ENCODE peak calls at places on chromosomes 2 and 18, in five cellular contexts. One of them, this sample, is unnamed.

GRCh38 chr2:3488768-3489448 is 30.4 kb downstream of the ADI1 start:
- DNase-seq in HepG2: no peak
- DNase-seq in GM12878: no peak
- DNase-seq in H1: no peak
- DNase-seq in K562: no peak
- DNase-seq in this sample: no peak

GRCh38 chr2:111703759-111704158 is 180.2 kb downstream of the ANAPC1 start:
- DNase-seq in H1: no peak
- DNase-seq in K562: no peak
- DNase-seq in HepG2: no peak
- DNase-seq in GM12878: no peak
- DNase-seq in this sample: no peak

GRCh38 chr2:189379287-189379630 is 62.0 kb upstream of the WDR75 start:
- DNase-seq in K562: no peak
- DNase-seq in H1: no peak
- DNase-seq in HepG2: no peak
- DNase-seq in GM12878: no peak
- DNase-seq in this sample: no peak

GRCh38 chr2:102606353-102606752 is 13.0 kb upstream of the SLC9A2 start:
- DNase-seq in H1: no peak
- DNase-seq in K562: no peak
- DNase-seq in GM12878: no peak
- DNase-seq in HepG2: no peak
- DNase-seq in this sample: no peak

GRCh38 chr18:79496237-79496977 is 100.7 kb downstream of the NFATC1 start:
- DNase-seq in HepG2: no peak
- DNase-seq in H1: no peak
- DNase-seq in GM12878: no peak
- DNase-seq in K562: no peak
- DNase-seq in this sample: no peak

GRCh38 chr18:3453540-3454364 is 3.8 kb downstream of the TGIF1 start:
- DNase-seq in K562: no peak
- DNase-seq in GM12878: no peak
- DNase-seq in H1: no peak
- DNase-seq in HepG2: peak
- DNase-seq in this sample: no peak

GRCh38 chr2:25417715-25418369 is 76.1 kb upstream of the DNMT3A start:
- DNase-seq in GM12878: peak
- DNase-seq in H1: no peak
- DNase-seq in K562: peak
- DNase-seq in HepG2: no peak
- DNase-seq in this sample: no peak

GRCh38 chr2:65485839-65486238 is 53.4 kb upstream of the SPRED2 start:
- DNase-seq in K562: no peak
- DNase-seq in H1: no peak
- DNase-seq in GM12878: no peak
- DNase-seq in HepG2: no peak
- DNase-seq in this sample: no peak

GRCh38 chr2:146764301-146764700 is 1080.5 kb upstream of the ACVR2A start:
- DNase-seq in K562: no peak
- DNase-seq in H1: no peak
- DNase-seq in GM12878: no peak
- DNase-seq in HepG2: no peak
- DNase-seq in this sample: no peak
- TF ChIP-seq ATF2 in K562: no peak
- TF ChIP-seq ATF2 in H1: no peak
- TF ChIP-seq ATF2 in GM12878: no peak
- TF ChIP-seq ATF2 in HepG2: no peak
- TF ChIP-seq ATF2 in this sample: no peak

DNA sequence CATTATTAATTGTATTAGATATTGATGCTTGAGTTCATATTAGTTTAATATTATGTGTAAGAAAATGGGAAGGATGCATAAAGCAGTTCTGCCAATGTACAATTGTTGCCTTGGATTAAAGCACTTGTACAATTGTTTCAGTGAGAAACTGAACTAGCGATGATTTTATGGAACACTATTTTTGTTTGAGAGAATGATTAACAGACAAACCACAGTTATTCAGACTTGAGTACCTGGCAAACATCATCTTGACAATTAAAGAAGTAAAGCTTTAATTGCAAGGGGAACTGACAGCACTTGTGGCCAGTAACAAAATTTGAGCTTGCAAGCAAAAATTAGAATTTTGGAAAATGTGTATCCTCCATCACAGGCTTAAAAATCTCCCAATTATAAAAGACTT is 214.3 kb downstream of the RIT2 start:
- DNase-seq in H1: no peak
- DNase-seq in HepG2: no peak
- DNase-seq in GM12878: no peak
- DNase-seq in K562: no peak
- DNase-seq in this sample: no peak
- TF ChIP-seq ATF2 in H1: no peak
- TF ChIP-seq ATF2 in HepG2: no peak
- TF ChIP-seq ATF2 in GM12878: no peak
- TF ChIP-seq ATF2 in K562: no peak
- TF ChIP-seq ATF2 in this sample: no peak

GRCh38 chr2:164808776-164809175 is 32.8 kb downstream of the COBLL1 start:
- DNase-seq in K562: no peak
- DNase-seq in HepG2: peak
- DNase-seq in H1: no peak
- DNase-seq in GM12878: no peak
- DNase-seq in this sample: no peak

GRCh38 chr2:164802095-164802744 is 39.4 kb downstream of the COBLL1 start:
- DNase-seq in K562: no peak
- DNase-seq in HepG2: peak
- DNase-seq in GM12878: no peak
- DNase-seq in H1: no peak
- DNase-seq in this sample: no peak

GRCh38 chr2:164800572-164800971 is 41.1 kb downstream of the COBLL1 start:
- DNase-seq in HepG2: no peak
- DNase-seq in GM12878: no peak
- DNase-seq in H1: no peak
- DNase-seq in K562: no peak
- DNase-seq in this sample: no peak

DNA sequence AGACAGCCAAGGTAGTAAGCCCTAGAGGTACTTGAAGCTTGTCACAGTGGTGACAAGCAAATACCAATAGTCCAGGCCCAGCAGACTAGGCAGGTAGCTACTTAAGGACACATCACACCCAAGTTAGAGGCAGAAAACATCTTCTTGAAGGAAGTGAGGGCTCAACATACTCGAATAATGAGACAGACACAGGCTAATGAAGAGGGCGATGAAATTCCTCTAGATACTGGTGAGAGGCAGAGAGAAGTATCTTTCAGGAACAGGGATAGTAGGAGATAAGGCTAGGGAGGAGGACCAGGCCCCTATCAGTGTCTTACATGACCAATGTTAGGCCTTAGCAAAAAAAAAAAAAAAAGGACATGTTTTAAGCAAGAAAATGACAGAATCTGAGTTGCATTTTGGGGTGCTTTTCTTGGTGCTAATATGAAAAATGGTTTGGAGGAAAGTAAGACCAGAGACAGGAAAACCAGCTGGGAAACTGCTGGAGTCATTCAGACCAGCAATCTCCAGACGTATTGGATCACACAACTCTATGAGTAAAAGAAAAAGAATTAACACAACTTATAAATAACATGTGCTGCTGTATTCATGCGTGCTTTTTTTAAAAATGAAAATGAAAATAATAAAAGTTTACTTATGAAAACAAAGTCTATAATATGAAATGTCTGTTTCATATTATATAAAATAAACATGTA is 37.7 kb downstream of the COBLL1 start:
- DNase-seq in HepG2: no peak
- DNase-seq in H1: no peak
- DNase-seq in K562: no peak
- DNase-seq in GM12878: no peak
- DNase-seq in this sample: no peak
- TF ChIP-seq ATF2 in HepG2: no peak
- TF ChIP-seq ATF2 in H1: no peak
- TF ChIP-seq ATF2 in K562: no peak
- TF ChIP-seq ATF2 in GM12878: no peak
- TF ChIP-seq ATF2 in this sample: no peak

DNA sequence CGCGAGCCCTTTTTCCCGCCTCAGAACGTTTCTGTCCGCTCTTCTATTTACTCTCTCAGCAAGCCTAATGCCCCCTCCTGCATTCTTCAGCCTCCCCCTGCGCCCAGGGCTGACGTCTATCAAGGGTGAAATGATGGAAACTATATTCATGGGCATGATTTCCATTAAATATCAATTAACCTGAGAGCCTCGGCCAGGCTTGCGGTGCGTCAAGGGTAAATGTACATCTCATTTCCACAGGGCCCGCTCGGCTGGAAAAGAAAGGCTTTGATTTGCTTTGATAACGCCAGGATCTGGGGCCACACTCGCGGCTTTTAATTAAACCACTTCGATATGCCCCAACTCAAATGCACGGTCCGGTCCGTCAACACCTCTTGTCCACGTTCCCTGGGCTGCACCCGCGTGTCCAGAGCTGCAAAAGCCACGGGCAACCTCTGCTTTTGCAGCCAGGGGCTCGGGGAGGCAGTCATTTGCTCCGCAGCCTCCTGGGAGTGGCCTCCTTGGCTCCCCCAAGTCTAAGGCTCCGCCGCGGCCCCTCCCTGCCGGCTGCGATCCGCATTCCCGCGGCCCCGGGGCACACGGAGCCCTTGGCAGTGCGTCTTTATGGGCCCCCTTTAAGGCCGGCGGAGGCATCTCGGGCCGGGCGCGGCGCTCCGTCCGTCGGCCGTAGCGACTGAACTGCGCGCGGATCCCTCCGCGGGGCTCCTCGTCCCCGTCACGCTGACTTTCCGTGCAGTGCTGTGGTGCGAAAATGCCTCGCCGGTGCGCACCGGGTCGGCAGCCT is at the start of gene HOXD8:
- DNase-seq in GM12878: no peak
- DNase-seq in K562: peak
- DNase-seq in HepG2: no peak
- DNase-seq in H1: peak
- DNase-seq in this sample: peak
- TF ChIP-seq ATF2 in GM12878: no peak
- TF ChIP-seq ATF2 in K562: no peak
- TF ChIP-seq ATF2 in HepG2: no peak
- TF ChIP-seq ATF2 in H1: no peak
- TF ChIP-seq ATF2 in this sample: no peak

DNA sequence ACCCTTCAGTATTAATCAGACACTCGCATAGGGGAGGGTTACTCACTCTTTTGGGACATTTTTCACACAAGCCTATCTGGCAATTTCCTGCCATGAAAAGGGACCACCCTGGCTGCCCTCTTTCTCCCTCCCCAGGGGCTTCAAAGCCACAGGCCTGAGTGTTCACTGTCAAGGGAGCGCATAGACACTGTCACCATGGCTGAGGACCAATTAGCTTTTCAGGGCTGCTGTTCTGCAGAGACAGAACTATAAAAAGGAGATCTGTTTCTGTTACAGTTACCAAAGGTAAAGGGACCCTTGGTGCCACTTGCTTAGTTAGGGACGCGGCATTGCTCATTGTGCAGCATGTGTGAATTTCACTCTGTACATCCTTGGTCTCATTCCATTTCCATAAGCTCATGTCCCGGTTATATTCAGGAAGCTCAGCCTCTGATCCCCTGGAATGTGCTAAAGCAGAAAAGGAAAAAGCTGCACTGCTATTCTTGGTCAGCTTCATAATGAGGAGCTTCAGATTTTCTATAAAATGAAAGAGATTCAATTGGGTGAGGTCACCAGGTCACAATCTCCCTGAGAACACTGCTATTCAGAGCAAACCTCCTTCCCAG is 55.5 kb upstream of the RNF152 start:
- DNase-seq in H1: no peak
- DNase-seq in GM12878: no peak
- DNase-seq in K562: no peak
- DNase-seq in HepG2: no peak
- DNase-seq in this sample: no peak
- TF ChIP-seq ATF2 in H1: no peak
- TF ChIP-seq ATF2 in GM12878: no peak
- TF ChIP-seq ATF2 in K562: no peak
- TF ChIP-seq ATF2 in HepG2: no peak
- TF ChIP-seq ATF2 in this sample: no peak

DNA sequence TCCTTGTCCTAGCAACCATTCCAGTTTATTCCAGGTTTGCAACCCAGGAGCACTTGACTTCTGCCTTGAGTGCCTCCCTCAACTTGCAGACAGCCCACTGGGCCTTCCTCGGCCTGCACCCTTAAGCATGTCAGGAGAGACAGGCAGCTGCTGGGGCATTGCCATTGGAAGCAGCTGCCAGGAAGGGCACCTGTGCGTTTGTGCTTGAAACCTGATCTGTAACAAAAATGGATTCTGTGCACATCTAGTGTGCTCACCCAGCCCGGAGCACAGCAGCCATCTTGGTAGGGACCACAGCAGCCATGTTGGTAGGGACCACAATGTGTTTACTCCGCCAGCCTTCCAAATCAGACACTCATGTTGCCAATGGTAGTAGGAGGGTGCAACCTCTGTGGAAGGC is 44.3 kb upstream of the GLI2 start:
- DNase-seq in K562: no peak
- DNase-seq in GM12878: no peak
- DNase-seq in HepG2: no peak
- DNase-seq in H1: no peak
- DNase-seq in this sample: no peak
- TF ChIP-seq ATF2 in K562: no peak
- TF ChIP-seq ATF2 in GM12878: no peak
- TF ChIP-seq ATF2 in HepG2: no peak
- TF ChIP-seq ATF2 in H1: no peak
- TF ChIP-seq ATF2 in this sample: no peak

GRCh38 chr2:45874324-45874723 is 222.8 kb downstream of the PRKCE start:
- DNase-seq in HepG2: no peak
- DNase-seq in K562: no peak
- DNase-seq in GM12878: no peak
- DNase-seq in H1: no peak
- DNase-seq in this sample: no peak
- TF ChIP-seq ATF2 in HepG2: no peak
- TF ChIP-seq ATF2 in K562: no peak
- TF ChIP-seq ATF2 in GM12878: no peak
- TF ChIP-seq ATF2 in H1: no peak
- TF ChIP-seq ATF2 in this sample: no peak